ENCODE peak calls at places on chromosome 5, in four cellular contexts. X is astrocyte, Z is cardiac muscle cell, R is Panc1. P is an unnamed sample.

GRCh38 chr5:95284512-95285405 is at the start of gene MCTP1:
- DNase-seq in R (no peak), X (peak; percentile 1), Z (peak; percentile 58), P (no peak)

GRCh38 chr5:96741911-96742310 is 65.8 kb downstream of the ERAP1 start:
- DNase-seq in R (no peak), X (no peak), Z (peak; percentile 69), P (no peak)

GRCh38 chr5:111643499-111643898 is 113.5 kb downstream of the NREP start:
- DNase-seq in Z (no peak), X (no peak), R (no peak), P (no peak)

GRCh38 chr5:62616615-62617277 is 38.1 kb downstream of the LRRC70 start:
- DNase-seq in X (no peak), R (no peak), Z (no peak), P (no peak)

GRCh38 chr5:164300295-164300694 is 794.9 kb downstream of the MAT2B start:
- DNase-seq in R (no peak), X (no peak), Z (no peak), P (no peak)

GRCh38 chr5:112965733-112966306 is 10.8 kb upstream of the DCP2 start:
- DNase-seq in Z (no peak), R (no peak), X (no peak), P (no peak)

GRCh38 chr5:101969752-101970151 is 326.3 kb downstream of the SLCO4C1 start:
- DNase-seq in R (no peak), X (no peak), Z (no peak), P (no peak)

GRCh38 chr5:168734657-168735344 is 155.6 kb upstream of the PANK3 start:
- DNase-seq in R (no peak), X (peak; percentile 10), Z (no peak), P (no peak)

GRCh38 chr5:6626494-6626893 is 6.3 kb downstream of the NSUN2 start:
- DNase-seq in Z (no peak), R (no peak), X (no peak), P (no peak)

GRCh38 chr5:133370281-133370890 is 242.0 kb downstream of the FSTL4 start:
- DNase-seq in X (peak; percentile 8), Z (no peak), R (no peak), P (no peak)

GRCh38 chr5:160159991-160160826 is 41.0 kb upstream of the PWWP2A start:
- DNase-seq in Z (peak; percentile 19), X (peak; percentile 37), R (no peak), P (no peak)

GRCh38 chr5:62689599-62690368 is 111.2 kb downstream of the LRRC70 start:
- DNase-seq in X (no peak), R (no peak), Z (no peak), P (no peak)

GRCh38 chr5:59021837-59022514 is 439.1 kb downstream of the RAB3C start:
- DNase-seq in X (no peak), Z (no peak), R (no peak), P (peak; percentile 33)

GRCh38 chr5:111627862-111628261 is 115.5 kb upstream of the STARD4 start:
- DNase-seq in X (no peak), R (no peak), Z (no peak), P (no peak)

GRCh38 chr5:116765441-116765840 is 190.8 kb upstream of the SEMA6A start:
- DNase-seq in Z (no peak), X (peak; percentile 3), R (no peak), P (no peak)

GRCh38 chr5:123582570-123583293 is 70.8 kb downstream of the CSNK1G3 start:
- DNase-seq in Z (no peak), R (no peak), X (no peak), P (no peak)

GRCh38 chr5:94021246-94021645 is 279.8 kb upstream of the POU5F2 start:
- DNase-seq in R (peak; percentile 81), X (peak; percentile 68), Z (no peak), P (no peak)

GRCh38 chr5:125180222-125180621 is 433.8 kb upstream of the ZNF608 start:
- DNase-seq in R (no peak), Z (peak; percentile 47), X (no peak), P (no peak)

GRCh38 chr5:162806195-162806594 is 631.2 kb upstream of the CCNG1 start:
- DNase-seq in R (no peak), Z (no peak), X (no peak), P (no peak)

GRCh38 chr5:12805165-12805698 is 901.0 kb upstream of the CTNND2 start:
- DNase-seq in Z (no peak), R (no peak), X (no peak), P (no peak)

GRCh38 chr5:121445511-121445910 is 406.2 kb upstream of the FTMT start:
- DNase-seq in R (no peak), X (no peak), Z (no peak), P (no peak)

GRCh38 chr5:170315154-170315553 is 17.6 kb upstream of the LCP2 start:
- DNase-seq in R (no peak), X (no peak), Z (peak; percentile 21), P (no peak)

GRCh38 chr5:136077046-136077445 is 48.3 kb downstream of the TGFBI start:
- DNase-seq in Z (no peak), R (no peak), X (no peak), P (no peak)

GRCh38 chr5:157541452-157542118 is 34.0 kb downstream of the ADAM19 start:
- DNase-seq in R (no peak), Z (no peak), X (no peak), P (no peak)

DNA sequence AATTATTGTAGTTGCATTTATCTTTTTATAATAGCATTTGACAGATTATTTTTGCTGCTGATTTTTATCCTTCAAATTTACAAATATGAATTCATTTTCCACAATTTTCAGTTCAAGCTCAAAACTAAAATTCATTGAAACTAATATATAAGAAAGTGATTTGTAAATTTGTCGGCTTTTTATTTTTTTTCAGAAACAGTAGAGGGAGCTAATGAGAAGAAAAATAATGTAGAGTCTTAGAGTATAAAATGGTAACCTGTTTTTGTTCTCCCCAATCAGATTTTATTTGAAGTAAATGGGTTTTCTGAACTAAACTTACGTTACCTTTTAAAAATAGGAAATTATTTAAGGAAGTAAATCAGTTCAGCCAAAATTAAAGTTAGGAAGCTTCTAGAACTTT is 19.2 kb downstream of the PRRC1 start:
- DNase-seq in X (peak; percentile 6), R (no peak), Z (no peak), P (no peak)
- TF ChIP-seq CTCF in X (peak; percentile 15), R (peak; percentile 39), Z (peak; percentile 41), P (no peak)

GRCh38 chr5:156147948-156148285 is 179.0 kb upstream of the SGCD start:
- DNase-seq in X (peak; percentile 36), Z (no peak), R (no peak), P (no peak)

GRCh38 chr5:156149203-156149602 is 177.8 kb upstream of the SGCD start:
- DNase-seq in R (no peak), X (peak; percentile 58), Z (no peak), P (no peak)

GRCh38 chr5:156147251-156147947 is 179.6 kb upstream of the SGCD start:
- DNase-seq in X (peak; percentile 75), R (no peak), Z (no peak), P (no peak)

GRCh38 chr5:156142867-156143266 is 184.1 kb upstream of the SGCD start:
- DNase-seq in X (no peak), Z (no peak), R (no peak), P (no peak)

DNA sequence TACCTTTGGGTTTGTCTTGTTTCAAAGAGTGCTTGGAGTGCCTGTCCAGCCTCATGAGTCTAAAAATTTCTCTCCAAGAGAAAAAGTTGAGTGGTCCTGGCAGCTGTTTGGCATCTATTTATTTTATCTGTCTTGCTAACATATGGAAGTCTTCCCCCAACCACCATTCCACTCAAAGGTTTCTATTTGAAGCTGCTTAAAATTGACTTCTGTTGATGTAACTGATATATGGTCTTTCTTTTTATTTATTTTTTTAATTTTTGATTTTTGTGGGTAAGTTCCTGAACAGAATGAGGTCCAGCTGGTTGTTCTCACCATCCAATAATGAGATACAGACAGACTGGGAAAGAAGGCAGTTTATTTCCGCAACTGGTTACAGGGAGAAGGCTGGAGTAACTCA is 178.7 kb upstream of the SGCD start:
- DNase-seq in X (peak; percentile 23), R (no peak), Z (no peak), P (no peak)
- H3K27ac ChIP-seq in X (no peak overlapping the region), R (no peak overlapping the region), Z (no peak overlapping the region), P (no peak overlapping the region)

GRCh38 chr5:145904743-145905142 is 31.6 kb upstream of the SH3RF2 start:
- DNase-seq in X (no peak), Z (no peak), R (no peak), P (no peak)

GRCh38 chr5:145906401-145906800 is 30.0 kb upstream of the SH3RF2 start:
- DNase-seq in X (peak; percentile 50), Z (no peak), R (no peak), P (no peak)

GRCh38 chr5:145912019-145912418 is 24.4 kb upstream of the SH3RF2 start:
- DNase-seq in Z (no peak), X (no peak), R (no peak), P (no peak)

GRCh38 chr5:145911164-145911563 is 25.2 kb upstream of the SH3RF2 start:
- DNase-seq in X (no peak), Z (no peak), R (no peak), P (no peak)

GRCh38 chr5:145908206-145908945 is 28.0 kb upstream of the SH3RF2 start:
- DNase-seq in R (no peak), Z (no peak), X (no peak), P (no peak)
- TF ChIP-seq CTCF in R (peak; percentile 61), Z (no peak), X (no peak), P (peak; percentile 41)

GRCh38 chr5:150904479-150905311 is at the start of gene ZNF300:
- DNase-seq in Z (peak; percentile 93), X (peak; percentile 95), R (no peak), P (peak; percentile 79)

GRCh38 chr5:150901446-150901845 is 3.3 kb downstream of the ZNF300 start:
- DNase-seq in Z (no peak), X (no peak), R (no peak), P (no peak)

DNA sequence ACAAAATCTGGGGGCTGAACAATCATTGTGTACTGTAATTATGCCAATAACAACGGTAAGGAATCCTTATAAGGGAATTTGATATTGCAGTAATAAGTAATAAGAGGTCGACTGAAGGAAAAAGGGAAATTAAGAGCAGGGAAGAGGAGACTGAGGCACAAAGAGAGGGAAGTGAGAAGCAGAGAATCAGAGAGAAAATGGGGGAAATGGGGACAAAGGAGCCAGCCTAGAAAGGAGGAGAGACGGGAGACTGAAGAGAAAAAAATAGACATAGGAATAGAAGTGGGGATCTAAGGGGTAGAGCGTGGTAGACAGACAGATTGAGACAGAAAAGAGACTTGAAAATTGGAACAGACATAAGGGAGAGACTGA is 518 bp upstream of the ZNF300 start:
- DNase-seq in R (no peak), Z (no peak), X (no peak), P (no peak)
- H3K27ac ChIP-seq in R (no peak overlapping the region), Z (peak overlapping the region; percentile 99), X (peak overlapping the region; percentile 95), P (peak overlapping the region; percentile 53)

DNA sequence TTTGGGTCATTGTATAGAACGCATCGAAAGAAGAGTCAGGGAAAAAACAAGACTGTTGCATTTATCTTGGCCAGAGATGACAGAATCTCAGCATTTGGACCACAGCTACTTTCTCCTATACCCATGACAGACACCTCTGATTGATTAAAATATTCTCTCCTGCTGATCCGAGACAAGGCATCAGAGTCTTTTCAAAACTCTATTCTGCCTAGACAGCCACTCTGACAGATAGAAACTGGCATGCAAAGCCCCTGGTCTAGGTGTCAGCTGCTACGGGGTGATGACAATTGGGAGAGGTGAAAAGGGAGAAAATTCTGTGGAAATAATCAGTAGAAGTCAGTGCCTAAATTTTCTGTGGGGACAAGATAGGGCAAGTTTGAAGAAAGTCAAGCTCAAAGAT is 152.2 kb downstream of the PIK3R1 start:
- DNase-seq in Z (no peak), X (no peak), R (no peak), P (no peak)
- TF ChIP-seq CTCF in Z (no peak), X (no peak), R (no peak), P (no peak)

GRCh38 chr5:177555228-177555627 is 865 bp upstream of the FAM193B start:
- DNase-seq in Z (no peak), R (no peak), X (no peak), P (no peak)
- H3K27ac ChIP-seq in Z (no peak overlapping the region), R (peak overlapping the region; percentile 70), X (no peak overlapping the region), P (no peak overlapping the region)

GRCh38 chr5:136901-137300 is 44.9 kb downstream of the PLEKHG4B start:
- DNase-seq in Z (no peak), X (no peak), R (no peak), P (no peak)
- TF ChIP-seq CTCF in Z (no peak), X (no peak), R (no peak), P (no peak)